ENCODE peak calls at places on chromosomes 12 and 14, in four cellular contexts. I is esophagus squamous epithelium, Q is psoas muscle, Y is foreskin keratinocyte. Z is an unnamed sample.

GRCh38 chr14:36134026-36134425 is 42.5 kb downstream of the PTCSC3 start:
- DNase-seq in I (no peak), Q (no peak), Y (no peak), Z (no peak)

GRCh38 chr12:31323466-31324115 is 2.4 kb downstream of the SINHCAF start:
- DNase-seq in I (no peak), Q (no peak), Y (peak), Z (no peak)

GRCh38 chr14:94681300-94682060 is 69.3 kb downstream of the SERPINA3 start:
- DNase-seq in I (no peak), Q (no peak), Y (peak), Z (no peak)

GRCh38 chr14:58362798-58363412 is 32.8 kb upstream of the TOMM20L start:
- DNase-seq in I (no peak), Q (no peak), Y (peak), Z (no peak)

GRCh38 chr14:24430682-24431568 is 1.2 kb downstream of the KHNYN start:
- DNase-seq in I (no peak), Q (no peak), Y (peak), Z (no peak)

GRCh38 chr12:92556141-92556540 is 146.6 kb upstream of the PLEKHG7 start:
- DNase-seq in I (no peak), Q (no peak), Y (no peak), Z (no peak)

GRCh38 chr12:7162691-7163114 is 26.8 kb upstream of the PEX5 start:
- DNase-seq in I (no peak), Q (no peak), Y (peak), Z (no peak)

GRCh38 chr14:55265197-55265596 is 6.0 kb upstream of the FBXO34 start:
- DNase-seq in I (no peak), Q (no peak), Y (no peak), Z (no peak)

GRCh38 chr12:5317556-5317955 is 114.4 kb upstream of the NTF3 start:
- DNase-seq in I (no peak), Q (no peak), Y (no peak), Z (no peak)

GRCh38 chr12:13504736-13505135 is 308.2 kb downstream of the EMP1 start:
- DNase-seq in I (no peak), Q (no peak), Y (peak), Z (no peak)

GRCh38 chr12:51976376-51977160 is 25.1 kb downstream of the ACVR1B start:
- DNase-seq in I (no peak), Q (no peak), Y (no peak), Z (no peak)

GRCh38 chr12:113161415-113162016 is 12.0 kb downstream of the CFAP73 start:
- DNase-seq in I (no peak), Q (no peak), Y (no peak), Z (no peak)

GRCh38 chr12:81222841-81223595 is 145.1 kb downstream of the ACSS3 start:
- DNase-seq in I (no peak), Q (no peak), Y (peak), Z (no peak)

GRCh38 chr14:82412545-82412944 is 878.9 kb upstream of the SEL1L start:
- DNase-seq in I (no peak), Q (no peak), Y (no peak), Z (no peak)

GRCh38 chr12:113855998-113856397 is 110.1 kb downstream of the RBM19 start:
- DNase-seq in I (no peak), Q (no peak), Y (no peak), Z (no peak)

GRCh38 chr12:64608901-64609542 is 1.3 kb upstream of the RASSF3 start:
- DNase-seq in I (no peak), Q (no peak), Y (peak), Z (no peak)

GRCh38 chr14:34592623-34593022 is 37.3 kb downstream of the SNX6 start:
- DNase-seq in I (no peak), Q (no peak), Y (no peak), Z (no peak)

GRCh38 chr14:41586237-41586636 is 20.4 kb upstream of the LRFN5 start:
- DNase-seq in I (no peak), Q (no peak), Y (no peak), Z (no peak)

GRCh38 chr12:27843714-27844245 is 63.7 kb upstream of the MANSC4 start:
- DNase-seq in I (no peak), Q (no peak), Y (peak), Z (no peak)

GRCh38 chr12:63940295-63940997 is 95.9 kb downstream of the SRGAP1 start:
- DNase-seq in I (no peak), Q (no peak), Y (no peak), Z (no peak)

DNA sequence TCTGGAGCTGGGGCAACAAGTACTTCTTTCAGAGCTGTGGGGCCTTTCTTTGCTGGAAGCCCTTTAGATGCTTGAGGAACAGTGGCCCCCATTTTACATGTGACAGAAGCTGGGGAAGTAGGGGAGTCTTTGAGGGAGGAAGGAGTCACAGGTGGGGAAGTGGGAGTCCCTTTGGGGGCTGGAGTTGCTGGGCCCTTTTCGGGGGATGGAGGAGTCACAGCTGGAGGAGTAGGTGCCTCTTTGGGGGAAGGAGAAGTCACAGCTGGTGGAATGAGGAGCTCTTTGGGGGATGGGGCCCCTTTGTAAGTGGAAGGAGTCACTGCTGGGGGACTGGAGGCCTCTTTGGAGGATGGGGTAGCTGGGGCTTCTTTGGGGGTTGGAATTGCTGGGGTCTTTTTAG is 8.6 kb downstream of the NACA start:
- DNase-seq in I (no peak), Q (no peak), Y (no peak), Z (no peak)
- H3K27ac ChIP-seq in I (no peak), Q (peak), Y (no peak), Z (no peak)

DNA sequence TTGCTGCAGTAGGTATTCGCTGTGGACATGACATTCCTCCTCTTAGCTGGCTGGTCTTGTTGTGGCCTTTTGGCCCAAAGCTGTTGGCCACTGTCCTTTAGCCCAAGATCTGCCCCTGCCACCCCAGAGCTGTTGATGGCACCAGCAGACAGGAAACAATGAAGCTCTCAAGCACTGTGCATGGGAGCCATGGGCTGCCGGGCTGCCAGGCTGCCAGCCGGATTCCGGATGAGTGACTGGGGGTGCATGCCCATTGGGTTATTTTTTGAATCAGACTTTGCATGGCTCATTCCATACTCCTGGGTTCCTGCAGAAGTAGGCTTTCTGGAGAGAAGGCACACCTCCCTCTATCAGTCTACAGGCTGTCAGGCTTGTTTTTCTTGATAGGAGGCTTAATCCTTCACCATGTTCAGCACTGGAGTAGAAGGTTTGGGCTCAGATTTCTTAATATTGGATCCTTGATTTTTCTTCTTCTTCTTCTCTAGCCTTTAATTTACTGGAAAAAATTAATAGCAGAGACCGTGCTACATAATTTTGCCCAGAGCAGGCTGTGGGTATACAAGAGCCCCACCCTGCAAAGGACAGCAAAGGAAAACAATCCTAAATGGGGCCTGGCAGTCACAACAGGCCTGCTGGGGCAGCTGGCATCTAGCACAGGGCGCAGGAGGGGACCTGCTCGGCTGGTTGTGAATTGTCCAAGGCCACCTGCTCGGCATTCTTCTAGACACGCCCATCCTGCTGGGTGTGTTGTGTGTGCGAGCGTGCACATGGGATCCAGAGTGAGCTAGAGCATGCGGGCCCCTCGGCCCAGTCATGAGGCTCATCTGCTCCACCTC is 32.2 kb downstream of the MAX start:
- DNase-seq in I (no peak), Q (no peak), Y (peak), Z (no peak)
- H3K27ac ChIP-seq in I (peak), Q (peak), Y (no peak), Z (peak)

DNA sequence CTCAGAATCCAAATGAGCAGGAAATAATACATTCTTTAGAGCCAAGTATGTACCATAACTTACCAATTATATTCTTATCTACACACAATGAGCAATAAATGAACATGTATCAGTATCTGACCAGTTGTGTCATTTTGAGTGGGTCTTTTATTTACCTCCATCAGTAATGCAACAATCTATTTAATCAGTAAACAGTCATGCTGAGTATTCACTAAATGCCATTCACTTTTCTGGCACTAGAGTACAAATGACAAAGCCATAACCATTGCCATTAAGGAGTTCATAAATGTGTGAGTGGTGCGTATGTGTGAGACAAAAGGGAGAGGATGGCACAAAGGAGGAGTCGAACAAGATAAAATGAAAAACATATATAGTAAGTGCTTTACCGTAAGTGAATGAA is 1.5 kb upstream of the STRAP start:
- DNase-seq in I (no peak), Q (no peak), Y (no peak), Z (no peak)
- H3K27ac ChIP-seq in I (no peak), Q (no peak), Y (no peak), Z (no peak)

GRCh38 chr12:16346931-16347330 is 514 bp upstream of the MGST1 start:
- DNase-seq in I (no peak), Q (no peak), Y (no peak), Z (no peak)
- H3K27ac ChIP-seq in I (peak), Q (no peak), Y (peak), Z (no peak)

GRCh38 chr12:59595097-59595496 is 732 bp upstream of the SLC16A7 start:
- DNase-seq in I (no peak), Q (no peak), Y (no peak), Z (no peak)
- H3K27ac ChIP-seq in I (peak), Q (peak), Y (no peak), Z (peak)

GRCh38 chr14:69105326-69105725 is 47.6 kb downstream of the DCAF5 start:
- DNase-seq in I (no peak), Q (no peak), Y (peak), Z (no peak)
- H3K27ac ChIP-seq in I (no peak), Q (no peak), Y (no peak), Z (no peak)

GRCh38 chr12:120854804-120855203 is 49.4 kb downstream of the SPPL3 start:
- DNase-seq in I (no peak), Q (no peak), Y (no peak), Z (no peak)

GRCh38 chr12:120851939-120852338 is 52.2 kb downstream of the SPPL3 start:
- DNase-seq in I (no peak), Q (no peak), Y (no peak), Z (no peak)

GRCh38 chr12:120851444-120851843 is 52.7 kb downstream of the SPPL3 start:
- DNase-seq in I (no peak), Q (no peak), Y (no peak), Z (no peak)

GRCh38 chr12:120855823-120856589 is 48.2 kb downstream of the SPPL3 start:
- DNase-seq in I (no peak), Q (no peak), Y (no peak), Z (no peak)

GRCh38 chr12:120853188-120853587 is 51.0 kb downstream of the SPPL3 start:
- DNase-seq in I (no peak), Q (no peak), Y (no peak), Z (no peak)
- H3K27ac ChIP-seq in I (no peak), Q (peak), Y (peak), Z (no peak)

GRCh38 chr12:67650127-67650495 is 1.6 kb downstream of the DYRK2 start:
- DNase-seq in I (no peak), Q (no peak), Y (peak), Z (no peak)
- H3K27ac ChIP-seq in I (peak), Q (peak), Y (peak), Z (peak)

GRCh38 chr14:68970096-68970612 is 8.9 kb downstream of the ACTN1 start:
- DNase-seq in I (no peak), Q (no peak), Y (no peak), Z (no peak)

GRCh38 chr14:68968721-68969120 is 10.4 kb downstream of the ACTN1 start:
- DNase-seq in I (no peak), Q (no peak), Y (no peak), Z (no peak)

GRCh38 chr14:68968051-68968450 is 11.1 kb downstream of the ACTN1 start:
- DNase-seq in I (no peak), Q (no peak), Y (no peak), Z (no peak)

GRCh38 chr14:68970736-68971135 is 8.4 kb downstream of the ACTN1 start:
- DNase-seq in I (no peak), Q (no peak), Y (no peak), Z (no peak)

GRCh38 chr14:68969278-68969677 is 9.8 kb downstream of the ACTN1 start:
- DNase-seq in I (no peak), Q (no peak), Y (no peak), Z (no peak)
- H3K27ac ChIP-seq in I (peak), Q (no peak), Y (no peak), Z (no peak)

DNA sequence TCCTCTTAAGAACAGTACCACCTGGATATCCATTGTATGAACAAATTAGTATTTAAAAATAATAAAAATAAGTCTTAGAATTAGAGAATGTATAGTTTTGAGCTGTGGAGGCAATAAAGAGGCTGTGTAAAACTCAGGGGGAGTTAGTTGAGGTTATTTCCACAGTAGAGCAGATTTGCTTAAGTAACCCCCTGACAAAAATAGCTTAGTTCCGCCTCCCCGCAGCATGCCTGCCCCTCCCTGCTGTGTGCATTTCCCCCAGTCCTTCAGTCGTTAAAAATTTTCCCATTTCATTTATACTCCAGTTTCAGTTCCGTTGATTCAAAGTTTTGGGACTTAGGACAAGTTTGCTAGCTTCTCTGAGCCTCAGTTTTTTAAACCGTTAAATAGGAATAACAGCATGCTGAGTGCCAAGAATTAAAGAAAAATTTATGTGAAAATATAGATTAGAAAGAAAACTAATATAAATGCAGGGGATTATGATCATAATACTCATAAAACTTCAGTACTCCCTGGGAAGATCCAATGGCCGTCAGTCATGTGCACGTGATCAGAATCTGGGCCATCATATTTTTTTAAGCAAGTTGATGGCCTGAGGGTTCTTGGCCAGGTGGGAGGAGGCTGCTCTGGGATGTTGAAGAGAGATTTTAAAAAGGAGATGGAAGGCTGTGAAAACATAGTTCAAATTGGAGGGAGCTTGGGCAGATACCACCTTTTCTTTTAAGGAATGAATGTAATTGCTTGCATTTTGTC is 14.5 kb upstream of the SLC38A2 start:
- DNase-seq in I (no peak), Q (peak), Y (peak), Z (no peak)
- H3K27ac ChIP-seq in I (peak), Q (peak), Y (peak), Z (no peak)